ENCODE peak calls at places on chromosomes 11 and 22, in ten cellular contexts. M is NCI-H1092, O is amygdala, S is H7, P is progenitor cell of endocrine pancreas, G is NCI-H82, R is RWPE1, U is occipital lobe, K is heart left ventricle, W is cardiac fibroblast. N is an unnamed sample.

GRCh38 chr22:33210129-33210784 is 152.1 kb upstream of the SYN3 start:
- DNase-seq in U (no peak), K (no peak), M (peak; percentile 63), O (peak; percentile 3), W (peak; percentile 46), P (peak; percentile 11), R (peak; percentile 46), G (peak; percentile 66), S (peak; percentile 85), N (no peak)

GRCh38 chr22:40182231-40182835 is 4.6 kb downstream of the TNRC6B start:
- DNase-seq in P (no peak), K (no peak), W (no peak), S (no peak), M (no peak), R (no peak), O (no peak), U (no peak), G (peak; percentile 74), N (no peak)

GRCh38 chr11:44623321-44623715 is 57.9 kb downstream of the CD82 start:
- DNase-seq in U (no peak), R (no peak), P (peak; percentile 5), W (no peak), O (no peak), K (no peak), M (no peak), G (no peak), S (peak; percentile 14), N (no peak)

GRCh38 chr11:130001491-130002351 is 914 bp downstream of the PRDM10 start:
- DNase-seq in W (peak; percentile 45), U (no peak), O (peak; percentile 64), S (no peak), P (no peak), K (no peak), M (no peak), G (peak; percentile 78), R (peak; percentile 24), N (no peak)

GRCh38 chr11:129880311-129880710 is 15.1 kb downstream of the NFRKB start:
- DNase-seq in P (no peak), U (no peak), M (no peak), S (no peak), K (no peak), O (no peak), G (no peak), R (no peak), W (no peak), N (no peak)

GRCh38 chr11:96390403-96390830 is 604 bp downstream of the JRKL start:
- DNase-seq in O (no peak), M (no peak), S (no peak), K (no peak), P (no peak), R (no peak), G (no peak), W (peak; percentile 55), U (no peak), N (no peak)

GRCh38 chr11:113647108-113647507 is 59.0 kb downstream of the TMPRSS5 start:
- DNase-seq in G (no peak), R (no peak), M (no peak), P (no peak), S (no peak), K (no peak), W (no peak), U (no peak), O (no peak), N (no peak)

GRCh38 chr11:120343429-120343828 is 7.2 kb downstream of the ARHGEF12 start:
- DNase-seq in U (no peak), O (no peak), K (no peak), G (no peak), R (no peak), S (no peak), W (no peak), P (no peak), M (no peak), N (no peak)

GRCh38 chr11:131945695-131946094 is 575.3 kb downstream of the NTM start:
- DNase-seq in K (no peak), S (no peak), P (no peak), R (no peak), O (no peak), M (no peak), U (no peak), G (no peak), W (no peak), N (no peak)

GRCh38 chr11:34342008-34342533 is 15.7 kb downstream of the ABTB2 start:
- DNase-seq in K (peak; percentile 35), P (no peak), U (no peak), G (no peak), W (no peak), R (no peak), S (peak; percentile 44), O (no peak), M (no peak), N (no peak)

GRCh38 chr11:12876988-12877387 is 132.1 kb upstream of the RASSF10 start:
- DNase-seq in P (no peak), U (no peak), K (no peak), M (no peak), W (no peak), S (no peak), G (no peak), O (no peak), R (no peak), N (no peak)

GRCh38 chr22:49303781-49304461 is 523.8 kb downstream of the BRD1 start:
- DNase-seq in K (no peak), M (no peak), U (no peak), G (no peak), W (no peak), O (no peak), R (no peak), S (peak; percentile 35), P (peak; percentile 7), N (no peak)

GRCh38 chr22:24986816-24987215 is 34.3 kb downstream of the KIAA1671 start:
- DNase-seq in S (peak; percentile 7), P (no peak), M (no peak), W (no peak), K (no peak), R (no peak), G (no peak), O (no peak), U (no peak), N (no peak)

GRCh38 chr22:31100762-31101525 is 6.4 kb downstream of the SELENOM start:
- DNase-seq in R (no peak), U (no peak), W (no peak), G (no peak), K (no peak), O (no peak), P (no peak), S (no peak), M (no peak), N (no peak)

GRCh38 chr11:103494491-103494890 is 385.3 kb downstream of the DYNC2H1 start:
- DNase-seq in W (no peak), M (no peak), S (no peak), R (no peak), O (no peak), K (no peak), P (no peak), G (no peak), U (no peak), N (no peak)

GRCh38 chr11:45880772-45881570 is 4.5 kb upstream of the MAPK8IP1 start:
- DNase-seq in W (no peak), M (peak; percentile 39), K (no peak), S (no peak), P (no peak), U (no peak), O (no peak), R (no peak), G (peak; percentile 19), N (no peak)

GRCh38 chr22:48047722-48048500 is 1285.5 kb downstream of the TBC1D22A start:
- DNase-seq in O (no peak), K (no peak), R (no peak), P (no peak), G (no peak), M (no peak), U (no peak), W (no peak), S (peak; percentile 9), N (no peak)

GRCh38 chr11:107538821-107539220 is 26.7 kb downstream of the ALKBH8 start:
- DNase-seq in P (no peak), K (no peak), G (no peak), U (no peak), W (no peak), O (no peak), S (no peak), R (no peak), M (no peak), N (no peak)

GRCh38 chr22:23182289-23183106 is 2.2 kb downstream of the BCR start:
- DNase-seq in O (no peak), M (peak; percentile 20), R (peak; percentile 71), P (no peak), S (peak; percentile 68), K (no peak), U (no peak), G (peak; percentile 58), W (no peak), N (peak; percentile 33)

GRCh38 chr11:130114281-130114680 is 44.6 kb downstream of the APLP2 start:
- DNase-seq in O (no peak), P (no peak), U (no peak), W (no peak), G (no peak), M (no peak), S (no peak), K (no peak), R (no peak), N (no peak)

GRCh38 chr11:100876826-100877545 is 189.9 kb downstream of the ARHGAP42 start:
- DNase-seq in U (no peak), K (peak; percentile 30), S (no peak), M (no peak), R (peak; percentile 4), W (peak; percentile 99), G (no peak), O (no peak), P (no peak), N (no peak)

GRCh38 chr11:119377112-119377901 is 4.2 kb downstream of the USP2 start:
- DNase-seq in S (peak; percentile 32), U (no peak), R (no peak), K (peak; percentile 60), O (no peak), M (no peak), P (no peak), W (no peak), G (no peak), N (no peak)

GRCh38 chr11:133360860-133361688 is 171.2 kb downstream of the OPCML start:
- DNase-seq in R (no peak), O (no peak), K (no peak), W (no peak), S (peak; percentile 49), U (no peak), G (no peak), P (no peak), M (no peak), N (no peak)

N was measured in keratinocyte.